ENCODE peak calls at places on chromosomes 5 and 9, in eight cellular contexts. E is nucleus accumbens; Z is activated naive CD4-positive, alpha-beta T cell; V is anterior cingulate cortex; W is brain pericyte; K is NCI-H1092 treated with DMSO at 0.1 percent for 48 hours; L is GM04504; A is mucosa of descending colon. C is an unnamed sample.

GRCh38 chr5:139384591-139385051 is 1.5 kb upstream of the SLC23A1 start:
- DNase-seq in L (no peak), K (no peak), Z (no peak), W (no peak), V (no peak), E (no peak), A (no peak), C (peak; percentile 46)

GRCh38 chr5:78550891-78551290 is 97.7 kb downstream of the LHFPL2 start:
- DNase-seq in V (no peak), Z (no peak), K (no peak), L (no peak), W (no peak), A (no peak), E (no peak), C (no peak)

GRCh38 chr9:87596862-87597261 is 99.2 kb downstream of the DAPK1 start:
- DNase-seq in Z (no peak), W (no peak), L (no peak), K (no peak), E (no peak), V (no peak), A (no peak), C (no peak)

GRCh38 chr9:137878146-137878941 is 762 bp downstream of the CACNA1B start:
- DNase-seq in Z (peak; percentile 7), V (peak; percentile 21), K (peak; percentile 46), L (no peak), A (no peak), W (no peak), E (peak; percentile 23), C (no peak)

GRCh38 chr9:82164159-82164558 is 175.6 kb downstream of the SPATA31D1 start:
- DNase-seq in W (no peak), K (no peak), A (no peak), Z (no peak), L (no peak), E (no peak), V (no peak), C (no peak)

GRCh38 chr9:38359689-38360385 is 32.7 kb upstream of the ALDH1B1 start:
- DNase-seq in Z (no peak), W (no peak), L (no peak), V (no peak), A (no peak), K (no peak), E (no peak), C (no peak)

GRCh38 chr9:21656776-21657637 is 145.4 kb upstream of the MTAP start:
- DNase-seq in W (no peak), A (no peak), Z (no peak), K (no peak), V (no peak), L (peak; percentile 40), E (no peak), C (no peak)

GRCh38 chr5:107502711-107503110 is 168.0 kb downstream of the EFNA5 start:
- DNase-seq in W (no peak), K (peak; percentile 81), Z (no peak), L (no peak), V (no peak), A (no peak), E (no peak), C (no peak)

GRCh38 chr5:146667633-146668032 is 151.6 kb upstream of the GPR151 start:
- DNase-seq in E (peak; percentile 32), A (no peak), W (no peak), K (peak; percentile 26), Z (no peak), L (peak; percentile 10), V (no peak), C (no peak)

GRCh38 chr9:130240410-130241197 is 25.0 kb upstream of the HMCN2 start:
- DNase-seq in L (no peak), K (peak; percentile 53), W (no peak), V (peak; percentile 50), Z (no peak), A (peak; percentile 36), E (peak; percentile 67), C (peak; percentile 87)

GRCh38 chr5:168076561-168076991 is 214.9 kb upstream of the WWC1 start:
- DNase-seq in K (no peak), W (no peak), L (peak; percentile 59), V (no peak), A (no peak), E (peak; percentile 17), Z (no peak), C (no peak)

GRCh38 chr5:108251350-108251749 is 130.5 kb downstream of the FBXL17 start:
- DNase-seq in W (no peak), L (no peak), K (no peak), V (no peak), A (no peak), E (no peak), Z (no peak), C (no peak)

GRCh38 chr5:23139338-23140171 is 286.4 kb upstream of the CDH12 start:
- DNase-seq in A (no peak), E (no peak), W (no peak), Z (no peak), L (no peak), K (peak; percentile 60), V (no peak), C (no peak)

GRCh38 chr9:89637787-89638186 is 33.0 kb downstream of the GADD45G start:
- DNase-seq in A (no peak), W (no peak), K (no peak), L (no peak), Z (no peak), E (no peak), V (no peak), C (peak; percentile 50)

GRCh38 chr5:139908749-139909148 is 113.1 kb downstream of the PSD2 start:
- DNase-seq in V (no peak), K (no peak), E (peak; percentile 28), A (no peak), W (no peak), L (peak; percentile 1), Z (no peak), C (no peak)

GRCh38 chr5:72599519-72600400 is 92.5 kb upstream of the ZNF366 start:
- DNase-seq in E (no peak), W (no peak), Z (no peak), V (no peak), K (no peak), L (no peak), A (no peak), C (no peak)

C was measured in posterior vena cava.